ENCODE peak calls at places on chromosomes 12 and 14, in eight cellular contexts. S is stomach, H is GM23338, D is sigmoid colon, K is endothelial cell of umbilical vein, W is HCT116, Q is upper lobe of left lung, L is H1. N is an unnamed sample.

GRCh38 chr14:51792819-51793218 is 67.6 kb upstream of the GNG2 start:
- DNase-seq in S (no peak), H (no peak), D (no peak), K (no peak), W (no peak), Q (no peak), L (no peak), N (no peak)

GRCh38 chr12:44626883-44627282 is 249.2 kb downstream of the NELL2 start:
- DNase-seq in S (no peak), H (no peak), D (no peak), K (no peak), W (no peak), Q (no peak), L (no peak), N (no peak)

GRCh38 chr12:106091421-106091820 is 47.3 kb downstream of the NUAK1 start:
- DNase-seq in S (no peak), H (no peak), D (no peak), K (no peak), W (no peak), Q (no peak), L (no peak), N (no peak)

GRCh38 chr12:13474381-13474780 is 277.9 kb downstream of the EMP1 start:
- DNase-seq in S (no peak), H (no peak), D (no peak), K (no peak), W (no peak), Q (no peak), L (no peak), N (no peak)

GRCh38 chr12:15192721-15193120 is 28.5 kb downstream of the RERG start:
- DNase-seq in S (no peak), H (no peak), D (no peak), K (no peak), W (no peak), Q (no peak), L (no peak), N (no peak)

GRCh38 chr12:473863-474577 is 14.3 kb downstream of the B4GALNT3 start:
- DNase-seq in S (no peak), H (peak; percentile 63), D (no peak), K (no peak), W (no peak), Q (no peak), L (no peak), N (no peak)

GRCh38 chr14:30610719-30611388 is 11.3 kb upstream of the SCFD1 start:
- DNase-seq in S (peak; percentile 60), H (peak; percentile 18), D (peak; percentile 73), K (peak; percentile 91), W (peak; percentile 36), Q (peak; percentile 72), L (no peak), N (no peak)

GRCh38 chr14:69001375-69001774 is 22.3 kb upstream of the ACTN1 start:
- DNase-seq in S (no peak), H (no peak), D (no peak), K (no peak), W (no peak), Q (no peak), L (no peak), N (no peak)

GRCh38 chr14:104710071-104710735 is 13.8 kb upstream of the ADSS1 start:
- DNase-seq in S (no peak), H (no peak), D (no peak), K (no peak), W (no peak), Q (no peak), L (no peak), N (no peak)

GRCh38 chr12:99695050-99695449 is 47.5 kb downstream of the GARIN6 start:
- DNase-seq in S (no peak), H (no peak), D (no peak), K (no peak), W (no peak), Q (no peak), L (no peak), N (no peak)

GRCh38 chr14:32709072-32709471 is 229.6 kb upstream of the NPAS3 start:
- DNase-seq in S (no peak), H (no peak), D (peak; percentile 70), K (peak; percentile 49), W (no peak), Q (no peak), L (no peak), N (no peak)

GRCh38 chr12:63846249-63846967 is 1.9 kb downstream of the SRGAP1 start:
- DNase-seq in S (no peak), H (no peak), D (no peak), K (peak; percentile 45), W (no peak), Q (no peak), L (no peak), N (no peak)

DNA sequence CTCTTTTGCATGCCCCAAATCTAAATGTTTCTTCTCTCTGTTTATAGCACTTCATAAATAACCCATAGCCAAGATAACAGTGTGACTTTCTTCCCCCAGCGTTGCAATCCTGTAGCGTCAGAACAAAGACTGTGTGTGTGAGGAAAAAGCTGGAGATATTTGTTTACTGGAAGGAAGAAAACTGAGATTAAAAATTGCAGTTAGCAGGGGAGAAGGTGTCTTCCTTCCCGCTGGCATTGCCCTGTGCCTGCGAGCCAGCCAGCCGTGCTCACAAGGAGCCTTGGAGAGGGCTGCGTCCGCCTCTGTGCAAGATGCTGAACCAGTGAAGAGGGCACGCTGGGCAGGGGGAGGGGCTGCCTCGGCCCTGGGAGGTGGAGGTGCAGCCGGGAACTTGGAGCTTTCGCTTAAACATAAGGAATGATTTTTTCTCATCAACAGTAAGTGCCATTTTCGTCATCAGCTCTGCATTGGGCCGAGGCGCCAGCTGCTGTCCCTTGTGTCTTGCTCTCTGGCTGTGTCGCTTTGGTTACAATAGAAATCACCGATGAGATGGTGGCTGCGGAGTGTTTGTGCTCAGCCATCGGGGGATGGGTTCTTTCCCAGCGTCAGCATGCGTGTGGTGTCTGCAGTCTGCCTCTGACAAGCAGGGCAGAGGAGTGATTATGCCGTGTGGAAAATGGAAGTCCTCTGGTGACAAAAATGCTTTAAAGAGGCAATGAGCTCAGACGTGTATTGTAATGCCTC is 97.3 kb downstream of the ESR2 start:
- DNase-seq in S (peak; percentile 40), H (peak; percentile 77), D (no peak), K (peak; percentile 22), W (no peak), Q (peak; percentile 87), L (no peak), N (peak; percentile 85)
- H3K27ac ChIP-seq in S (peak overlapping the region; percentile 40), H (peak overlapping the region; percentile 45), D (no peak overlapping the region), K (no peak overlapping the region), W (no peak overlapping the region), Q (peak overlapping the region; percentile 39), L (no peak overlapping the region), N (peak overlapping the region; percentile 77)

DNA sequence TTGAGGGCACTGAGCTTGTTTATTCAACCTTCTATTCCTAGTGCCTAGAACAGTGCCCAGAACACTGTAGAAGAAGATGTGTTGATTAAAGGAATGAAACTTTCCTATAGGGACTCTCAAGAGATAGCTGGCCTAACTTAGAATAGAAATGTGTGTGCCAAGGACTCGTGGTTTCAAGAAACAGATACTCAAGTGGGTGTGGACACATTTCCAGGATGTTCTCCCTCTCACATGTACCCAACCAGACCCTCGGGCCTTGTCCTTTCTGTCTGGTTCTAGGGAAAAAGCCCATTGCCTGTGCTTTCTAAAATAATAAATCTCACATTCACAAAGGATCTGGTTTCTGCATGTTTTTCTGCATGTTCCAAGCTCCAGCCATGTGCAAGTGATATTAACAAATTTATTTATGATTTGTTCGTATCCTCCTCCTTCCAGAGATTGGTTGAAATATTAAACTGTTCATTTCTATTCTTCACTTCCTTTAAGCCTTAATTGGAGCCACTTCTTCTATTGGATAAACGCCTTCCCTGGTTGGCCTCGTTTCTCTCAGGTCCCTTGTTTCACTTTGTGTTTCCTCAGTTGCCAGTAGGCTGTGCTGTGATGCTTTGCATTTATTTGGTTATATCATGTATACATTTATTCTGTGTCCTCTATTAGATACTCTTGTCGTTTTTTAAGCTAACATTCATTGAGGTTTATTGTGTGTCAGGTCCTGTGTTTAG is 89.8 kb downstream of the CRADD start:
- DNase-seq in S (no peak), H (peak; percentile 52), D (peak; percentile 80), K (peak; percentile 68), W (no peak), Q (peak; percentile 66), L (no peak), N (no peak)
- TF ChIP-seq POLR2AphosphoS5 in S (no peak), H (no peak), D (peak; percentile 11), K (no peak), W (no peak), Q (no peak), L (no peak), N (no peak)

GRCh38 chr14:64509036-64509435 is 4.5 kb downstream of the ZBTB1 start:
- DNase-seq in S (no peak), H (peak; percentile 53), D (no peak), K (no peak), W (no peak), Q (peak; percentile 35), L (peak; percentile 21), N (no peak)

GRCh38 chr14:64510127-64510808 is 5.7 kb downstream of the ZBTB1 start:
- DNase-seq in S (no peak), H (no peak), D (no peak), K (no peak), W (no peak), Q (no peak), L (no peak), N (no peak)

GRCh38 chr14:64508215-64508776 is 3.7 kb downstream of the ZBTB1 start:
- DNase-seq in S (no peak), H (no peak), D (no peak), K (no peak), W (no peak), Q (no peak), L (no peak), N (no peak)

GRCh38 chr14:64513271-64513670 is 8.7 kb downstream of the ZBTB1 start:
- DNase-seq in S (no peak), H (no peak), D (no peak), K (no peak), W (no peak), Q (no peak), L (no peak), N (no peak)

DNA sequence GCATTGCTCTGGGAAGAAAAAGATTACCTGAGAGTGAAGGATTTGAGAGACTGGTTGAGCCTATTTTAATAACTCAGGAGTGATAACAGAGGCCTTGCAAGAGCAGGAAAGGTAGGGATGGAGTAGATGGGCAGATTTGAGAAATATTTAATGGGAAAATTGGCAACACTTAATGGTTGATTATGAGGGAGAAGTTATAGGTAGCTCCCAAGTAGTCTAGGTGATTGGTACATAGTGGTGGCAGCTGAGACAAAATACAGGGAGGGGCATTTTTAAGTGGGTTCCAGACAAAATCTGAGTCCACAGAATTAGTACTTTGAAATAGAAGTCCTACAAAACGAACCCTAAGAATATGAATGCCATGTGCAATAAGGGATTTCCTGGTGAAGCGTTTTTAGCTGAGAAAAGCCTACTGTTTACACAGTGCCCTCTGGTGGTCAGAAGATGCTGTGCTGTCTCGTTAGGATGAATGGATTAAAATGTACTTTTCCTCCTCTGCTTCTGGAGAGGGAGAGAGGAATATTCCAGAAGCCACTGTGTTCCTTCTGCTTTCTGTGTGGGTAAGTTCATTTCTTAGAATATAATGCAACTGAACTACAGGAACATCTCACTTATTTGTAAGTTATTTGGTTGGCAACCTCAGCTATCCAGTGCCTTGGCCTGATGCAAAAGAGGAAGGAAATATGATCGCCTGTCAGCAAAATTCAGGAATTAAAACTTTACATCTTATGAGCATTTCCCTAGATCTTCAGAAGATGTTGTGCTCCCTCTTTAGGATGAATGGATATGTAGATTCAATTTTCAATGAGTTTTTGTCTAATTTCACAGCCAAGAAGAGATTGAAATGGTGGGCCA is 6.5 kb downstream of the ZBTB1 start:
- DNase-seq in S (peak; percentile 76), H (peak; percentile 85), D (peak; percentile 80), K (peak; percentile 72), W (peak; percentile 56), Q (peak; percentile 71), L (no peak), N (no peak)
- H3K4me1 ChIP-seq in S (peaks cover 98% of the 10 kb centered on the region), H (peaks cover 45% of the 10 kb centered on the region), D (peaks cover 38% of the 10 kb centered on the region), K (peaks cover 21% of the 10 kb centered on the region), W (peaks cover 36% of the 10 kb centered on the region), Q (peaks cover 60% of the 10 kb centered on the region), L (peaks cover 7% of the 10 kb centered on the region), N (peaks cover 72% of the 10 kb centered on the region)

GRCh38 chr12:65055874-65056273 is 65.2 kb downstream of the WIF1 start:
- DNase-seq in S (no peak), H (peak; percentile 70), D (no peak), K (no peak), W (no peak), Q (no peak), L (peak; percentile 39), N (no peak)
- H3K27ac ChIP-seq in S (no peak overlapping the region), H (peak overlapping the region; percentile 1), D (no peak overlapping the region), K (no peak overlapping the region), W (no peak overlapping the region), Q (no peak overlapping the region), L (peak overlapping the region; percentile 28), N (no peak overlapping the region)